ENCODE peak calls at places on chromosome 9, in four cellular contexts. F is GM23248, N is heart left ventricle, O is epithelial cell of esophagus. V is an unnamed sample.

GRCh38 chr9:127694890-127695735 is 11.7 kb upstream of the CFAP157 start:
- DNase-seq in F (peak), N (no peak), O (no peak), V (no peak)

GRCh38 chr9:113503613-113504230 is 40.2 kb downstream of the RGS3 start:
- DNase-seq in F (no peak), N (peak), O (no peak), V (no peak)

GRCh38 chr9:121023064-121023463 is 27.0 kb downstream of the C5 start:
- DNase-seq in F (peak), N (no peak), O (peak), V (no peak)

GRCh38 chr9:128454991-128455390 is 815 bp upstream of the ODF2 start:
- DNase-seq in F (no peak), N (no peak), O (no peak), V (no peak)

GRCh38 chr9:21434202-21435014 is 5.8 kb upstream of the IFNA1 start:
- DNase-seq in F (peak), N (peak), O (peak), V (no peak)

GRCh38 chr9:126607731-126608130 is 6.0 kb upstream of the LMX1B start:
- DNase-seq in F (no peak), N (no peak), O (no peak), V (no peak)

GRCh38 chr9:13915591-13916301 is 398.2 kb downstream of the NFIB start:
- DNase-seq in F (peak), N (no peak), O (no peak), V (no peak)

GRCh38 chr9:122930933-122931850 is at the start of gene ZBTB26:
- DNase-seq in F (peak), N (peak), O (peak), V (peak)

GRCh38 chr9:33677961-33678360 is 117.4 kb upstream of the PRSS3 start:
- DNase-seq in F (no peak), N (no peak), O (no peak), V (no peak)
- H3K4me3 ChIP-seq in F (no peak), N (no peak), O (no peak), V (no peak)

DNA sequence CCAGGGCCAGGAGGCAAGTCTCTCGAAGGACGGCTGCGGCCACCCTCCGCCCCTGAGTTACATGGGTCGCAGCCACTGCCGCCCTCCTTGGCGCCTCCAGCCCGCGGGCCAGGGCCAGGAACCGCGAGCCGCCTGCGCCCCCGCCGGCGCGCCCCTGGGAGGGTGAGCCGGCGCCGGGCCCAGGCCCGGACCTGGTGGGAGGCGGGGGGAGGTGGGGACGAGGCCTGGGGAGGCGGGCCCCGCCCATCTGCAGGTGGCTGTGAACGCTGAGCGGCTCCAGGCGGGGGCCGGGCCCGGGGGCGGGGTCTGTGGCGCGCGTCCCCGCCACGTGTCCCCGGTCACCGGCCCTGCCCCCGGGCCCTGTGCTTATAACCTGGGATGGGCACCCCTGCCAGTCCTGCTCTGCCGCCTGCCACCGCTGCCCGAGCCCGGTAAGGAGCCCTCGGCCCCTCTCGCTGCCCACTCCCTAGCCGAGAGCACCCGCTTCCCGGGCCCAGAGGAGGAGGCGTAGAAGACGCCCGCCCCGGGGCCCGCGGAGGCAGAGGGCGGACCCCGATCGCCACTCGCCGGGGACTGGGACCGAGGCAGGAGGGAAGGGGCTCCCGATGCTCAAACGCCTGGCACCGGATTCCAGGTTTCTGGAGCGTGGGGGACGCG is at the start of gene ASS1:
- DNase-seq in F (peak), N (peak), O (peak), V (peak)
- H3K4me3 ChIP-seq in F (peak), N (peak), O (peak), V (peak)

DNA sequence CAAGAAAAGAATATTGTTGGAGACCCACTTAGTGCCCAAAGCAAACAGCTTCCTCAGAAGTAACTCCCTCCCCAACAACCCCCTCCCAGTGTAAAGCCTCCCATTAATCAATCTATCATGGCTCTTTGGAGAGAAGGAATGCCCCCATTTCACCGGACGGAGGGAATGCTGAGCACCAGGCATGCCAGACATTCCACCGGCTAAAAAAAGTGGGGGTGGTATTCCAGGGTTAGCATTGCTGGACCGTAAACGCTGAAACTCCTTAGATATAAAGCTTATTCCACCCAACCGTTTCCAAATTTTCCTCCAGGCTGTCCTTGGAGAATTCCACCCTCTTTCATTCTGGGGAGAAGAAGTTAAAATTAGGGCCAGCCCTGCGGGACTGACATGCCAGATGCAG is 363 bp upstream of the MAMDC2 start:
- DNase-seq in F (no peak), N (no peak), O (no peak), V (no peak)
- H3K4me3 ChIP-seq in F (peak), N (peak), O (no peak), V (no peak)

DNA sequence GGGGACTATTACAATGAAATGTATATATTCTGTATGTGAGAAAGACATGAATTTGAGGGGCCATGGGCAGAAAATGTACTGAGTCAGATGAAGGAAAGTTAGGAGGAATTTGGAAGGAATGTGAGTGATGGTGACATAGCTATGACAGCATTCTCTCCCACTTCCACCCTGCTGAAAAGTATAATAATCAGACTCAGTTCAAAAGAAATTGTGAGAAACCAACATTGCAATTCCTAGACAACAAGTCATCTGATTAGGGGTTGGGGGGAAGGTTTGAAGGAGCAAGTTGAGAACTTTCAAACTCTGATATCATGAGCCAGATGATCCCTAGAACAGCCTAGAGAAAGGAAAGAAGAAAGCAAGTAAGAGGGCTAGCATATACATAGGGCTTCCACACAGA is 370.6 kb downstream of the DMRTA1 start:
- DNase-seq in F (peak), N (no peak), O (no peak), V (no peak)
- H3K4me3 ChIP-seq in F (peak), N (no peak), O (no peak), V (no peak)

GRCh38 chr9:93959739-93960154 is 4.6 kb upstream of the BARX1 start:
- DNase-seq in F (no peak), N (no peak), O (no peak), V (no peak)
- H3K4me3 ChIP-seq in F (no peak), N (no peak), O (no peak), V (no peak)

GRCh38 chr9:134732392-134733110 is 90.9 kb downstream of the COL5A1 start:
- DNase-seq in F (no peak), N (no peak), O (no peak), V (no peak)
- H3K4me3 ChIP-seq in F (no peak), N (no peak), O (no peak), V (no peak)

V was measured in Jurkat, Clone E6-1.